ENCODE peak calls at places on chromosomes 12 and 14, in six cellular contexts. Z is IMR-90, W is H1, N is neuronal stem cell, V is mesenchymal stem cell, Q is trophoblast cell. Y is an unnamed sample.

GRCh38 chr14:24325963-24326362 is 8.9 kb downstream of the ADCY4 start:
- DNase-seq in Z (no peak), V (no peak), N (no peak), Q (no peak), W (no peak), Y (no peak)

GRCh38 chr12:95096852-95097251 is 23.4 kb upstream of the NR2C1 start:
- DNase-seq in N (no peak), Q (no peak), V (no peak), W (no peak), Z (peak), Y (no peak)

GRCh38 chr12:100672075-100672592 is 98.7 kb downstream of the GAS2L3 start:
- DNase-seq in W (peak), Z (no peak), Q (no peak), N (no peak), V (peak), Y (peak)

GRCh38 chr12:76422878-76423438 is 74.7 kb upstream of the BBS10 start:
- DNase-seq in W (no peak), V (peak), Q (no peak), N (no peak), Z (peak), Y (peak)

GRCh38 chr12:49345840-49346658 is 639 bp upstream of the DNAJC22 start:
- DNase-seq in V (no peak), N (no peak), W (peak), Q (no peak), Z (no peak), Y (peak)

GRCh38 chr12:94290353-94290752 is 142.0 kb downstream of the PLXNC1 start:
- DNase-seq in Q (no peak), N (peak), Z (no peak), W (peak), V (peak), Y (peak)

GRCh38 chr12:69211172-69211571 is 28.2 kb upstream of the CPSF6 start:
- DNase-seq in Z (no peak), V (no peak), N (no peak), Q (no peak), W (no peak), Y (no peak)

GRCh38 chr14:100538566-100539318 is 48.5 kb downstream of the BEGAIN start:
- DNase-seq in Q (no peak), N (no peak), Z (no peak), W (no peak), V (no peak), Y (no peak)

GRCh38 chr12:26460361-26460760 is 265.0 kb downstream of the SSPN start:
- DNase-seq in V (no peak), W (no peak), N (no peak), Z (no peak), Q (no peak), Y (no peak)

GRCh38 chr14:80602931-80603330 is 338.6 kb downstream of the CEP128 start:
- DNase-seq in Q (no peak), W (no peak), Z (no peak), V (no peak), N (no peak), Y (no peak)

GRCh38 chr14:85425507-85425906 is 104.4 kb upstream of the FLRT2 start:
- DNase-seq in V (no peak), Z (no peak), Q (no peak), W (no peak), N (no peak), Y (no peak)

GRCh38 chr12:42705863-42706262 is 116.3 kb upstream of the PRICKLE1 start:
- DNase-seq in N (peak), W (no peak), V (peak), Z (peak), Q (no peak), Y (peak)

GRCh38 chr14:68000516-68000915 is 180.9 kb downstream of the RAD51B start:
- DNase-seq in N (no peak), Z (no peak), Q (no peak), V (peak), W (no peak), Y (no peak)

GRCh38 chr14:75452324-75452723 is 24.5 kb downstream of the JDP2 start:
- DNase-seq in Q (no peak), V (no peak), Z (no peak), N (no peak), W (no peak), Y (peak)

GRCh38 chr12:10559241-10559640 is 53.6 kb downstream of the EIF2S3B start:
- DNase-seq in W (no peak), Z (no peak), Q (no peak), V (no peak), N (no peak), Y (no peak)

GRCh38 chr12:113278631-113279030 is 56.3 kb downstream of the SLC8B1 start:
- DNase-seq in W (no peak), N (no peak), V (no peak), Q (no peak), Z (no peak), Y (no peak)

GRCh38 chr12:52004042-52004648 is 2.6 kb upstream of the TAMALIN start:
- DNase-seq in V (peak), W (peak), N (no peak), Z (peak), Q (no peak), Y (peak)

GRCh38 chr12:117037296-117038022 is 61.8 kb downstream of the TESC start:
- DNase-seq in Z (peak), V (no peak), N (no peak), Q (no peak), W (no peak), Y (no peak)

GRCh38 chr14:24315807-24316596 is 4.7 kb downstream of the LTB4R start:
- DNase-seq in W (peak), Q (peak), N (no peak), Z (no peak), V (no peak), Y (peak)

DNA sequence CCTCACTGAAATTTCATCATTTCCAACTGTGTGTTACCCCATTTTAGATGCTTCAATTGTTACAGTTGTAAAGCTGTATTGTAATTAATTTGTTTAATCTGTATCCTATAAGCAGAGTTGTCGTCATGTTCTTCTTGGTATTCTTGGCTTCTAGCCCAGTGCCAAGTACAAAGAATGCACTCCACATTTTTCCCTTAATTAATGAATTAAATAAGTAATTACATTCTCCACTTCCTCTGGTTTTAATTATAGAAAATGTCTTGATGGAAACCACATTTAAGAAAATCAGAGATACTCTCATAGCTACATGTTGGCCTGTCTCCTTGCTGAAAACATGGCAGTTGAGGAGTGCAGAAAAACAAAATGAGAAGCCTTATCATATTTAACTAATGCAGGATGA is 749 bp downstream of the DNAI7 start:
- DNase-seq in Z (no peak), V (peak), W (no peak), N (no peak), Q (no peak), Y (no peak)
- H2BK120ac ChIP-seq in Z (no peak), V (no peak), W (no peak), N (no peak), Q (no peak), Y (no peak)

GRCh38 chr14:33949051-33950037 is 1.5 kb downstream of the EGLN3 start:
- DNase-seq in Q (no peak), N (no peak), W (no peak), Z (no peak), V (peak), Y (peak)
- H3K4me3 ChIP-seq in Q (peak), N (no peak), W (peak), Z (no peak), V (peak), Y (peak)

DNA sequence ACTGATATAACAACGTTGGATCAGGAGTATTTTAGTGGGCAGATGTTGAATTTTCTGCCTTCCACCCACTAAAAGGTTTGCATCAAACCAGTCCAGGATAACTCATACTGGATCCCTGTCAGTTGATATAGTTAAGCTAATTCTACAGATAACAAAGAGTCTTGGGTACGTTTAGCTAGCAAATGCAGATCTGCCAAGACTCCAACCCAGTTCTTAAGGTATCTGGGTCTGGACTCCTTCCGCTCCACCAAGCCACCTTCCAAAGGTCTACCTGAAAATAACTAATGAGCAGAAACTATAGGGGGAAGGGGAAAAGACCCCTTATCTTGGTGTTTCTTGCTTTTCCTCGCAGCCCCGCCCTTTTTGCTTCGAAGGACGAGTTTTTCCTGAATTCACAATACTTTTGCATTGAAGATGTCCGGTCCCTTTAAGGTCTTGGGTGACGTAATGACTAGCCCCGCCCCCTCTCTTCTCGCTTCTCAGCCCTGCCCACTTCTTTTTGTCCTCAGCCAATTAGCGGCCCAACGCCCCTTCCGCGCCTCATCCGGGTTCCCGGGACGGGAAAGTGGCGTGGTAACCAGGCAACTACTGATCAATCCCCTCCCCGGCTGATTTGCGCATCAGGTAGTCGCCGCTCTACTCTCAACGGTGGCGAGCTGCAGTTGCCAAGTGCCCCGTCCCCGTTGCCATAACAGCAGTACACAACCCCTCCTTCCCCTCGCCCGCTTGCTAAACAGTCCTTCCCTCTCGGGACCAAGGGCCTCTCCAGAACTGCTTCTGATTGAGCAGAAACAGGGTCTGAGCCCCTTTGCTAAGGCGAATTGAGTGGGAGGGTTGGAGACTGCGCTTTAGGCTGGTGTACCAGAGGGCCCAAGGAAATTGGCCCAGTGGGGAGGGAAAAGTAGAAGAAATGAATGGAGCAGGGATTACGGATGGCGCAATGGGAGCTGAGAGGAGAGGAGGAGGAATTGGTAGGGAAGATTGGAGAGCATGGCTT is at the start of gene LRRC23:
- DNase-seq in Q (peak), Z (peak), V (peak), W (peak), N (peak), Y (peak)
- H2BK120ac ChIP-seq in Q (peak), Z (peak), V (no peak), W (no peak), N (no peak), Y (no peak)

DNA sequence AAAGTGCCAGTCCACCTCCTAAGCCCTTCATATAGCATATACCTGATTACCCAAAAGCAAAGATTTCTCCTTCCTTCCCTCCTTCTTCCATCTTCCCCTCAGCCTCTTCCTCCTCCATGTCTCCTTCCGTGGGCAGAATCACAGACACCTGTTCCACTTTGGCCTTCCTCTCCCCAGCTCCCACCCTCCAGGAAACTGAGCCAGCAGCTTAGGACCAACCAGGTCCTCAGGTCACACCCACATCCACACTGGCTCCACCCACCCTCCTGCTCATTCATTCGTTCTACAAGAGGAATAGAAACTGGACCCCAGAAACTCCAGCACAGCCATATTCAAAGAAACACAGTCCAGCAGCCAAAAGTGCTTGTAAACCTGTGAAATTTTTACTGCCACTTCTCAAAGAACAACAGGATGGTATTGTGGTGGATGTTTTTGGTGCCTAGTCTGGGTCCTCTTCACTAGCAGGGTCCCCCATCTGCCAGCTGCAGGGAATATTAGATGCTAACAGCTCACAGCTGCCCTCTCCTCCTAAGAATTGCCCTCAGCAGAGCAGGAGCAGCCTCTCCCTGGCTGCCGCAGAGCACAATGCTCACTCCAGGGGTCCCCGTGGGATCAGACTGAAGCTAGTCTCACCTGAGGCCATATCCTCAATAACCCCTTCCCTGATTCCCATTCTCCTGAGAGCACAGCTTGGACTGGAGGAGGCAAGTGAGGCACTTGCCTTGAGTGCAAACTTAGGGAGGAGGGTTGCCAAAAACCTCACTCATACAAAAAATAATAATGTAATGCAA is 18.4 kb downstream of the CMKLR1 start:
- DNase-seq in Q (no peak), V (no peak), W (no peak), Z (no peak), N (no peak), Y (peak)
- H3K4me3 ChIP-seq in Q (no peak), V (no peak), W (no peak), Z (no peak), N (no peak), Y (no peak)

DNA sequence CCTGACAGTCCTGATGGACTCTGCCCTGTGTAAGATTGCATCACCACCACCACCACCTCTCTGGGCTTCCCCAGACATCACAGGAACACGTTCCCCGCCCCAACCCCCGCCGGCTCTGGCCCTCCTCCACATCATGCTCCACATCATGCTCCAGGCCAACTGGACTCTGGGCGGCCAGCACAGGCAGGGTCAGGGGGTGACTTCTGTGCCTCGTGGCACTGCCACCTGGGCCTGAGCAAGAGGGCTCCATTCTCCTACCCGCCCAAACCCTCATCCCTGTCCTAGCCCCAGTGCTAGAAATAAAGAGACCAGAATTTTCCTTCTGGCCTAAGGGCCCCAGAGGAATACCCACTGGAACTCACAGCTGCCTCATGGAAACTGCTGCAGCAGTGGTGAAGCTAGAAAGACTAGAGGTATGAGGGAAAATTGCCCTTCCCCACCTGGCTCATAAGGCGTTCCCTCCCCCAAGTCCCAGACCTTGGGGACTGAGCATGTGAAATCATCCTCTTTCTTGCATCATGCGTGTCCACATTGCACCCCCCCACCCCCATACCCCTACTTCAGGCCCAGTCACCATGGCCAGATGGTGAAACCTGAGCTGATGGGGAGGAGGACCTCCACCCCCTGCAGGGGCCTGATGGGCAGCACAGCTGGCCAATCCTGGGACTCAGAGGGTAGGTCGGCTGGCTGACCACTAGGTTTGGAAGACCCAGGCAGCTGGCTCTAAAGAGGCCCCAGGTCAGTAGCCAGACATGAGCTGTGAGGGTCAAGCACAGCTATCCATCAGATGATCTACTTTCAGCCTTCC is at the start of gene INHBE:
- DNase-seq in W (peak), V (peak), N (peak), Q (no peak), Z (peak), Y (peak)
- H2BK120ac ChIP-seq in W (peak), V (no peak), N (peak), Q (no peak), Z (peak), Y (peak)

GRCh38 chr14:54891471-54892245 is 11.0 kb downstream of the GCH1 start:
- DNase-seq in Q (peak), V (no peak), W (no peak), Z (no peak), N (no peak), Y (no peak)
- H3K4me3 ChIP-seq in Q (no peak), V (no peak), W (no peak), Z (no peak), N (no peak), Y (no peak)

GRCh38 chr14:23005861-23006534 is 3.9 kb downstream of the C14orf93 start:
- DNase-seq in W (no peak), Z (peak), N (no peak), V (no peak), Q (no peak), Y (no peak)

GRCh38 chr14:23009483-23009938 is 432 bp downstream of the C14orf93 start:
- DNase-seq in N (no peak), Z (no peak), Q (no peak), W (no peak), V (no peak), Y (no peak)

GRCh38 chr14:23005451-23005850 is 4.5 kb downstream of the C14orf93 start:
- DNase-seq in V (no peak), W (no peak), Z (no peak), N (no peak), Q (no peak), Y (no peak)

GRCh38 chr14:23008836-23009235 is 1.1 kb downstream of the C14orf93 start:
- DNase-seq in N (no peak), Q (no peak), Z (no peak), W (no peak), V (no peak), Y (no peak)

GRCh38 chr14:23006544-23007419 is 3.2 kb downstream of the C14orf93 start:
- DNase-seq in W (peak), Z (peak), N (peak), Q (peak), V (peak), Y (peak)
- H2BK120ac ChIP-seq in W (no peak), Z (peak), N (no peak), Q (peak), V (peak), Y (peak)

DNA sequence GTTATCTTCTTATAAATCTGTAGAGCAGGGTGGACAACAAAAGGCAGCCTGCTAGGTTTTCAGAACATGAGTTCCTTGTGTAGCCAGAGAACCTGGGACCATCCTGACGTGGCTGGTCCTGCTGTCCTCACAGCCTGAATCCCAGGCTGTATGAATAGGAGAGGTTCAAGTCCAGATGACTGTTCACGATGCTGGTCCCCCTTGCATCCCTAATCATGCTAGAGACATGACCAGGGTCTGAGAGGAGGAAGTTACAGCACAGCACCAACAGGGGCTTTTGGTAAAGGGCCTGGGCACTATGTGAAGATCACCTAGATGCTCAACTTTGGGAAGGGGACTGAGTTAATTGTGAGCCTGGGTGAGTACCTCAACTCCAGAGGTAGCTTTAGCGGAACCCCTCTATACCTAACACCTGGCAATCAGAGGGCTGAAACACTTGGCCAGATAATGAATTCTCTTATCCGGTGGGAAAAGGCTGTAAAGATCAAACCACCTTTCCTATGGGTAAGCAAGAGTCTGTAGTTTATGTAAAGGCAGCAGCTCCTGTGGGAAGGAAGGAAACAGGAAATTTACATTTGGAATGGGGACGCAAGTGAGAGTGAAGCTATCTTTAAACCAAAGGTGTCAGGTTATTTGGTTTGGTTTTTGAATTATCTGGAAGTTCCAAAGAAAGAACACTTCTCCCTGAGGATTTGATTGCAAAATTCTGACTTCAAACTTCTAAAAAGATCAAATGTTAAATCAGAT is 112.8 kb downstream of the DAD1 start:
- DNase-seq in N (no peak), Q (no peak), V (no peak), Z (no peak), W (no peak), Y (peak)
- H3K4me3 ChIP-seq in N (no peak), Q (no peak), V (no peak), Z (no peak), W (no peak), Y (no peak)

GRCh38 chr12:53468286-53468685 is 16.4 kb downstream of the PCBP2 start:
- DNase-seq in Q (no peak), W (no peak), N (no peak), Z (no peak), V (no peak), Y (no peak)

GRCh38 chr12:53467082-53467481 is 15.2 kb downstream of the PCBP2 start:
- DNase-seq in N (no peak), Q (no peak), Z (no peak), V (no peak), W (no peak), Y (no peak)

GRCh38 chr12:53465679-53466078 is 13.8 kb downstream of the PCBP2 start:
- DNase-seq in V (no peak), N (no peak), W (no peak), Q (no peak), Z (no peak), Y (no peak)

GRCh38 chr12:53466640-53467039 is 14.7 kb downstream of the PCBP2 start:
- DNase-seq in Q (no peak), N (no peak), W (no peak), Z (no peak), V (peak), Y (no peak)

GRCh38 chr12:53467880-53468279 is 16.0 kb downstream of the PCBP2 start:
- DNase-seq in Z (no peak), V (no peak), Q (no peak), W (no peak), N (no peak), Y (no peak)
- H2BK120ac ChIP-seq in Z (no peak), V (no peak), Q (no peak), W (no peak), N (no peak), Y (no peak)